ENCODE peak calls at places on chromosomes 12 and 14, in six cellular contexts. J is DMS153, A is NCI-H748 treated with DMSO at 0.1 percent for 48 hours, W is HEK293T, X is GM12865, Z is astrocyte of the spinal cord. E is an unnamed sample.

GRCh38 chr12:42969357-42969756 is 379.8 kb upstream of the PRICKLE1 start:
- DNase-seq in Z (no peak), W (no peak), J (no peak), A (no peak), X (no peak), E (no peak)

GRCh38 chr14:98994571-98994970 is 277.4 kb downstream of the BCL11B start:
- DNase-seq in X (no peak), J (no peak), A (no peak), Z (no peak), W (no peak), E (no peak)

GRCh38 chr12:127711108-127711507 is 555.9 kb upstream of the TMEM132C start:
- DNase-seq in A (no peak), X (no peak), W (peak), J (no peak), Z (no peak), E (no peak)

GRCh38 chr14:102231476-102232347 is 73.3 kb downstream of the MOK start:
- DNase-seq in A (no peak), Z (no peak), X (no peak), W (no peak), J (no peak), E (no peak)

GRCh38 chr12:45704968-45705367 is 24.5 kb upstream of the ARID2 start:
- DNase-seq in W (no peak), A (no peak), J (no peak), Z (no peak), X (no peak), E (no peak)

GRCh38 chr14:66649515-66649914 is 141.6 kb downstream of the GPHN start:
- DNase-seq in W (no peak), J (no peak), A (no peak), Z (no peak), X (peak), E (no peak)

GRCh38 chr12:104376650-104377506 is 73.3 kb downstream of the EID3 start:
- DNase-seq in Z (no peak), A (no peak), J (no peak), X (no peak), W (no peak), E (no peak)

GRCh38 chr14:20262642-20263128 is 23.6 kb downstream of the OR11H4 start:
- DNase-seq in J (no peak), A (no peak), X (peak), W (no peak), Z (no peak), E (no peak)

GRCh38 chr14:95436348-95436747 is 80.1 kb downstream of the SYNE3 start:
- DNase-seq in J (no peak), X (no peak), A (no peak), W (no peak), Z (no peak), E (no peak)

GRCh38 chr14:92093320-92093719 is 13.1 kb downstream of the ATXN3 start:
- DNase-seq in Z (no peak), X (no peak), A (peak), W (no peak), J (no peak), E (no peak)

E was measured in LNCaP clone FGC.